ENCODE peak calls at places on chromosome 20, in five cellular contexts. L is right atrium auricular region; K is CD8-positive, alpha-beta T cell; X is colonic mucosa; T is HL-60. Z is an unnamed sample.
A peak's percentile ranks its signal among the peaks of the same experiment; 100 is the strongest.

GRCh38 chr20:34023937-34024732 is 30.4 kb downstream of the RALY start:
- DNase-seq in K (no peak), L (no peak), X (no peak), T (no peak), Z (no peak)

GRCh38 chr20:63612276-63612931 is 14.5 kb downstream of the GMEB2 start:
- DNase-seq in L (no peak), X (no peak), T (peak; percentile 86), K (no peak), Z (peak; percentile 7)

GRCh38 chr20:33433465-33433864 is 10.1 kb downstream of the SNTA1 start:
- DNase-seq in X (no peak), L (peak; percentile 91), T (no peak), K (no peak), Z (no peak)

GRCh38 chr20:36969478-36970186 is 18.1 kb upstream of the SAMHD1 start:
- DNase-seq in K (peak; percentile 33), T (no peak), X (no peak), L (no peak), Z (no peak)

GRCh38 chr20:56358070-56358469 is 704 bp upstream of the FAM210B start:
- DNase-seq in T (no peak), L (no peak), X (no peak), K (no peak), Z (no peak)

GRCh38 chr20:16007978-16008377 is 565.3 kb downstream of the KIF16B start:
- DNase-seq in T (no peak), K (no peak), X (no peak), L (no peak), Z (peak; percentile 2)

GRCh38 chr20:19451591-19452295 is 239.3 kb downstream of the SLC24A3 start:
- DNase-seq in K (no peak), L (no peak), X (no peak), T (no peak), Z (no peak)

GRCh38 chr20:20820104-20820503 is 107.7 kb upstream of the RALGAPA2 start:
- DNase-seq in L (no peak), K (no peak), X (no peak), T (no peak), Z (no peak)

GRCh38 chr20:20212675-20213096 is 155.2 kb upstream of the INSM1 start:
- DNase-seq in X (no peak), L (no peak), K (no peak), T (no peak), Z (no peak)

GRCh38 chr20:59811681-59812171 is 121.7 kb downstream of the SYCP2 start:
- DNase-seq in X (peak; percentile 8), T (no peak), K (no peak), L (peak; percentile 18), Z (no peak)

GRCh38 chr20:47368301-47368700 is 11.8 kb upstream of the ZMYND8 start:
- DNase-seq in T (no peak), K (no peak), X (no peak), L (no peak), Z (no peak)

GRCh38 chr20:24636626-24637025 is 167.2 kb downstream of the SYNDIG1 start:
- DNase-seq in L (peak; percentile 46), X (no peak), K (no peak), T (no peak), Z (no peak)

GRCh38 chr20:11468880-11469279 is 448.8 kb upstream of the BTBD3 start:
- DNase-seq in L (no peak), X (no peak), T (no peak), K (no peak), Z (no peak)
- TF ChIP-seq CTCF in L (no peak), X (no peak), T (no peak), K (no peak), Z (no peak)

GRCh38 chr20:14963262-14963663 is 625.9 kb upstream of the FLRT3 start:
- DNase-seq in X (no peak), T (no peak), L (no peak), K (no peak), Z (peak; percentile 95)
- H3K4me3 ChIP-seq in X (no peak overlapping the region), T (no peak overlapping the region), L (no peak overlapping the region), K (no peak overlapping the region), Z (no peak overlapping the region)

DNA sequence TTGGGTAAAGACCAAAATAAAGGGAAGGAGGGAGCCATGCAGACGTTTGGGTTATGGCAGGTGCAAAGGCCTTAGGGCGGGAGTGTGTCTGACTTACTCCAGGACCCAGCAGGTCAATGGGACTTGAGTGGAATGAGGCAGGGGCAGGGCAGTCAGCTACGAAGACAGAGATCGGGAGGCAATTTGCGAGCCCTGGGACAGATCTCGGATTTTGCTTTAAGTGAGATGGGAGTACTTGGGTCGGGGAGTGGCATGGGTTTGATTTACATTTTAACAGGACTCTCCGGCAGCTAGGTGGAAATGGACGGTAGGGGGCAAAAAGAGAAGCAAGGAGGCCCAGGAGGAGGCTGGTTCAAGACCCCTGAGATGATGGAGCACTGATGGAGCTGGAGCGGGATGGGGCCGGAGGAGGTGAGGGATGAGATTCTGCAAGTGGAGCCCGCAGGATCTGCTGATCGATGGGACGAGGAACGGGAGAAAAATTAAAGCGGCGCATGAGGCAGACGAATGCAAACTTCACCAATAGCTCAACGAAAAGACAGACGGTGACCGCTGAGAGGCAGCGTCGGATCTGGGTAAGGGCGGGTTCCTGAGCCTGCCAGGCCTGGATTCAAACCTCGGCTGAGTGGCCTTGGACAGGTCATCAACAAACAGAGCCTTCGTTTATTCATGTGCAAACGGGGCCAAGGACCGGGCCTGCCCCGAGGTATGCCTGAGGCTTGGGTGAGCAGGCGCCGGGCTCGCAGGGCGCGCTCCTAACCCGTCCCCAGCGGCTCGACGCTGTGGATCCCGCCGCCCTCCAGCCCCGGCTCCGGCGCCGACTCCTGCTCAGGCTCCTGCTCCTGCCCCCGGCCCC is 774 bp upstream of the RBCK1 start:
- DNase-seq in L (peak; percentile 81), T (peak; percentile 63), K (peak; percentile 68), X (peak; percentile 81), Z (peak; percentile 80)
- TF ChIP-seq CTCF in L (no peak), T (peak; percentile 8), K (peak; percentile 45), X (peak; percentile 19), Z (peak; percentile 16)

GRCh38 chr20:50654899-50655298 is 36.4 kb downstream of the RIPOR3 start:
- DNase-seq in K (no peak), T (no peak), X (no peak), L (no peak), Z (no peak)

GRCh38 chr20:50652702-50653294 is 38.5 kb downstream of the RIPOR3 start:
- DNase-seq in K (no peak), X (no peak), L (no peak), T (peak; percentile 47), Z (no peak)

GRCh38 chr20:50649587-50649986 is 41.8 kb downstream of the RIPOR3 start:
- DNase-seq in L (no peak), T (no peak), K (no peak), X (no peak), Z (no peak)

GRCh38 chr20:50648651-50649050 is 42.7 kb downstream of the RIPOR3 start:
- DNase-seq in T (no peak), K (no peak), X (no peak), L (no peak), Z (no peak)

DNA sequence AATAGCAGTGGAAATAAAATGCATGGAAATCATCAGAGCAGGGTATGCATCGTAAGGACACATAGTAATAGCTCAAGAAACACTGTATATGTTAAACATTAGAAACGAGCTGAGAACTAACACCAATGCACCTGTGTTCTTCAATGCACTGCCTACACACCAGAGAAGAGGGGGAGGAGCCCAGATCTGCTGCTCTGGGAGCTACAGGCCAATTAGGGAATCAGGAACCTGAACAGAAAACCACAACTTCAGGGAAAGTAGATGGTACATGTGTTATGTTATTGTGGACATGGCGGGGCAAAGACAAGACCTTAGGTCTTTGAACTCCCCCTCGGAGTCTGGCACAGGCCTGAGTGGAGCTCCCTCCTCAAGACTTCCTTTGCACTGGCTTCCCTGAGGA is 39.7 kb downstream of the RIPOR3 start:
- DNase-seq in L (no peak), T (no peak), X (no peak), K (no peak), Z (no peak)
- H3K4me3 ChIP-seq in L (no peak overlapping the region), T (no peak overlapping the region), X (no peak overlapping the region), K (no peak overlapping the region), Z (no peak overlapping the region)

DNA sequence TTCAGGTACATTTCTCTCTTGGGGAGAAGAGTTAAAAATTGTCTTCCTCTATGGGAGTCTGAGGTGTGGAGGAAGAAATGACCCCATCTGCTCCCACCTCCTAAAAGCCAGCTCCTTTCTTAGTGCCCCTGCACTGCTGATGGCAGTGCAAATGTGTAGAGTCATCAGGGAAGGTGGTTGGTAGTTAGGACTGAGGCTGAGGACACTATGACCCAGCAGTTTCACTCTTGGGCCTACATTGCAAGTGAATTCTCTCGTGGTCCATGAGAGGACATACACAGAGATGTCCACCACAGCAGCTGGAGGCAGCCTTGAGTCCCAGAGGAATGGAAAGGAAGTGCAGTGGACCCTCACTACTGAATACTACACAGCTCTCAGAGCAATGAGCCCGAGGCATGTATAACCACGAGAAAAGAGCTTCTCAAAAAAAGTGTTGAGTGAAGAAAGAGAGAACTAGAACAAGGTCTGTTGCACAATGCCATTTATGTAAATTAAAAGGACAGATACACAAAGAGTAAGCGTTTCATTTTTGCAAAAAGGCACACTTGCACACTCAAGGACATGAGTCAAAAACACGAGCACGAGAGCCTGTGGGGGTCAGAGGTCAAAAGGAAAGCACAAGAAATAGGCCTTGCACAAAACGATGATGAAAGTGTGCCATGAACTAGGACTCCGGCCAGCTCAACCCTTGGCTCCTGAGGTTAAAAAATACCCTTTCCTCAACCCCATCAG is 308.2 kb upstream of the PRND start:
- DNase-seq in K (no peak), T (peak; percentile 36), X (no peak), L (no peak), Z (no peak)
- TF ChIP-seq CTCF in K (no peak), T (no peak), X (no peak), L (no peak), Z (no peak)

GRCh38 chr20:3172126-3172932 is 1.0 kb downstream of the LZTS3 start:
- DNase-seq in T (no peak), K (no peak), X (no peak), L (no peak), Z (no peak)

GRCh38 chr20:3173582-3174441 is 463 bp upstream of the LZTS3 start:
- DNase-seq in X (peak; percentile 91), K (peak; percentile 94), L (peak; percentile 76), T (no peak), Z (peak; percentile 83)

GRCh38 chr20:3172933-3173581 is at the start of gene LZTS3:
- DNase-seq in K (peak; percentile 91), X (peak; percentile 70), T (no peak), L (peak; percentile 73), Z (peak; percentile 58)

GRCh38 chr20:3175270-3175669 is 1.9 kb upstream of the LZTS3 start:
- DNase-seq in X (no peak), L (no peak), T (no peak), K (no peak), Z (no peak)

GRCh38 chr20:3174442-3175263 is 1.3 kb upstream of the LZTS3 start:
- DNase-seq in X (no peak), K (no peak), L (no peak), T (no peak), Z (peak; percentile 56)
- H3K4me3 ChIP-seq in X (peak overlapping the region; percentile 93), K (peak overlapping the region; percentile 96), L (peak overlapping the region; percentile 92), T (peak overlapping the region; percentile 91), Z (peak overlapping the region; percentile 86)

DNA sequence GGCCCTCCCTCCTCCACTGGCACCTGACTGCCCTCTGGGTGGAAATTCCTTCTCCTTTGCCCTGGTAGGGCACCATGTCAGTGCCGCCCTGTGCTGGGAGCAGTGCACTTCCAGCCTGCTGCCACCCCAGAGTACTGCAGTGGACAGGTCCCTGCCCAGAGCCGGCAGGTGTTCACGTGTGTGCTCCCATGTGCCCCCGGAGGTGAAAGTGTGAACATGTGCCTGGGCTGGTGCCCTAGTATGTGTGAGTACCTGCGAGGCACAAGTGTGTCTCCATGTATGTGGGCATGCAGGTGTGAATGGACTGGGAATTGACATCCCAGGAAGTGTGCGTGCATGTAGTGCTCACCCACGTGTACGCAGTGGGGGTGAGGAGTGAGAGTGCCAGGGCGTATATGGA is 29.4 kb downstream of the SDCBP2 start:
- DNase-seq in T (peak; percentile 13), L (no peak), K (peak; percentile 53), X (peak; percentile 34), Z (no peak)
- TF ChIP-seq CTCF in T (peak; percentile 1), L (no peak), K (peak; percentile 41), X (peak; percentile 22), Z (peak; percentile 17)